ENCODE peak calls at places on chromosomes 16 and 17, in five cellular contexts. S is AG10803, O is AG08396, U is esophagus squamous epithelium, Z is NCI-H2029 treated with DMSO at 0.1 percent for 48 hours. R is an unnamed sample.

GRCh38 chr16:77233799-77234502 is 34.7 kb downstream of the SYCE1L start:
- DNase-seq in Z (no peak), U (no peak), O (no peak), S (no peak), R (no peak)

GRCh38 chr16:29809031-29809747 is 2.8 kb upstream of the PRRT2 start:
- DNase-seq in Z (no peak), S (no peak), U (no peak), O (no peak), R (no peak)

GRCh38 chr16:81703177-81704155 is 75.6 kb upstream of the PLCG2 start:
- DNase-seq in O (peak; percentile 65), S (peak; percentile 92), Z (no peak), U (no peak), R (peak; percentile 63)

GRCh38 chr17:58410714-58411407 is 6.5 kb downstream of the RNF43 start:
- DNase-seq in O (no peak), Z (no peak), S (no peak), U (no peak), R (no peak)

GRCh38 chr16:2979669-2980226 is 498 bp downstream of the PKMYT1 start:
- DNase-seq in O (no peak), U (no peak), S (no peak), Z (no peak), R (no peak)

GRCh38 chr17:43615330-43615729 is 46.4 kb downstream of the MEOX1 start:
- DNase-seq in O (peak; percentile 71), Z (no peak), S (no peak), U (no peak), R (no peak)

GRCh38 chr17:31550389-31551056 is 159.0 kb downstream of the RAB11FIP4 start:
- DNase-seq in U (no peak), O (peak; percentile 26), S (no peak), Z (no peak), R (peak; percentile 41)

GRCh38 chr16:30183961-30184429 is 593 bp downstream of the CORO1A start:
- DNase-seq in Z (no peak), O (no peak), U (no peak), S (no peak), R (no peak)

GRCh38 chr16:50313596-50314483 is 47.5 kb downstream of the ADCY7 start:
- DNase-seq in U (no peak), S (peak; percentile 83), Z (no peak), O (no peak), R (peak; percentile 37)

GRCh38 chr17:47813077-47813476 is 8.5 kb downstream of the OSBPL7 start:
- DNase-seq in U (no peak), O (no peak), S (no peak), Z (no peak), R (no peak)

GRCh38 chr17:57365420-57365819 is 109.1 kb downstream of the MSI2 start:
- DNase-seq in S (no peak), O (no peak), Z (no peak), U (no peak), R (no peak)

GRCh38 chr17:76384222-76384986 is at the start of gene SPHK1:
- DNase-seq in Z (no peak), U (no peak), S (peak; percentile 86), O (peak; percentile 95), R (peak; percentile 88)

GRCh38 chr16:31696968-31697743 is 169.5 kb downstream of the AHSP start:
- DNase-seq in O (peak; percentile 71), Z (no peak), U (no peak), S (peak; percentile 53), R (peak; percentile 48)

GRCh38 chr17:59038734-59039133 is 67.9 kb downstream of the TRIM37 start:
- DNase-seq in S (peak; percentile 23), Z (no peak), O (peak; percentile 26), U (no peak), R (peak; percentile 33)

GRCh38 chr17:78795241-78795640 is 13.2 kb upstream of the CYTH1 start:
- DNase-seq in U (no peak), Z (no peak), O (no peak), S (no peak), R (no peak)

GRCh38 chr17:63881935-63882601 is at the start of gene GH2:
- DNase-seq in U (no peak), O (peak; percentile 78), Z (peak; percentile 5), S (peak; percentile 36), R (peak; percentile 67)

GRCh38 chr16:73050115-73051099 is 2.5 kb upstream of the ZFHX3 start:
- DNase-seq in O (no peak), S (no peak), U (no peak), Z (no peak), R (no peak)

GRCh38 chr17:55089955-55090573 is 121.5 kb downstream of the STXBP4 start:
- DNase-seq in S (no peak), Z (peak; percentile 11), U (no peak), O (no peak), R (no peak)

R was measured in hepatocyte.